ENCODE peak calls at places on chromosomes 4 and X, in four cellular contexts. V is K562, A is H1, L is GM12878. C is an unnamed sample.

GRCh38 chr4:113675731-113676707 is 85.5 kb downstream of the CAMK2D start:
- DNase-seq in A (no peak), V (no peak), L (no peak), C (no peak)

GRCh38 chr4:1448589-1449420 is 42.6 kb upstream of the NKX1-1 start:
- DNase-seq in A (peak; percentile 45), V (no peak), L (no peak), C (peak; percentile 13)

GRCh38 chrX:154298312-154298711 is 2.7 kb downstream of the TKTL1 start:
- DNase-seq in L (no peak), A (no peak), V (no peak), C (no peak)

GRCh38 chr4:161320377-161320776 is 843.4 kb downstream of the FSTL5 start:
- DNase-seq in L (no peak), A (no peak), V (peak; percentile 1), C (peak; percentile 2)

GRCh38 chr4:123599920-123600394 is 203.4 kb downstream of the SPRY1 start:
- DNase-seq in A (peak; percentile 51), V (peak; percentile 41), L (peak; percentile 85), C (peak; percentile 24)

GRCh38 chrX:135923353-135923752 is 29.8 kb downstream of the SAGE1 start:
- DNase-seq in L (no peak), V (no peak), A (peak; percentile 28), C (no peak)

GRCh38 chr4:6252051-6252450 is 17.6 kb upstream of the WFS1 start:
- DNase-seq in V (no peak), L (no peak), A (no peak), C (no peak)

GRCh38 chr4:26175905-26176304 is 144.9 kb upstream of the RBPJ start:
- DNase-seq in V (no peak), L (no peak), A (no peak), C (no peak)

GRCh38 chr4:170464614-170465197 is 374.9 kb upstream of the AADAT start:
- DNase-seq in L (no peak), A (peak; percentile 43), V (no peak), C (no peak)

DNA sequence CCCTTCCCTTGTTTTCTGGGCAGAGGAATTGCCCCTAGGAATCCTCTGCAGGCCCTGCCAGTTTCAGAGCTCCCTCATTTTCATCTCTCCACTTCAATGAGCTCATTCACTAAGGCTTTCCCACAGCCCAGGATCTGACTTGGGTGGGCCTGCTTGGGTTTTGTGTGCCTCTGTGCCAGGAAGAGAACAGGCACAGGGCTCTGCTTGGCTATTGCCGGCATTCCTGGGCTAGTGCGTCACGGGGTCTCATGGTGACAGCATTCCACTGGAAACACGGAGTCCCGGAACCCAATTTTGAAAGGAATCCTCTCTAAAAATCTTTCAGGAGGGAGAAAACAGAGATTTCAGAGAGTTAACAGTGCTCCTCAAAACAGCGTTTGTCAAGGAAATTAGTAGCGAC is 150.5 kb downstream of the VCX3A start:
- DNase-seq in V (no peak), L (no peak), A (no peak), C (no peak)
- TF ChIP-seq NRF1 in V (no peak), L (no peak), A (no peak), C (no peak)

GRCh38 chr4:88005086-88005485 is 2.3 kb upstream of the PKD2 start:
- DNase-seq in V (no peak), A (no peak), L (no peak), C (no peak)
- TF ChIP-seq NRF1 in V (no peak), A (no peak), L (no peak), C (no peak)

GRCh38 chr4:100588076-100588475 is 70.3 kb upstream of the EMCN start:
- DNase-seq in A (no peak), V (no peak), L (no peak), C (no peak)

GRCh38 chr4:100591156-100591876 is 73.5 kb upstream of the EMCN start:
- DNase-seq in V (no peak), L (no peak), A (no peak), C (no peak)

GRCh38 chr4:100593933-100594332 is 76.1 kb upstream of the EMCN start:
- DNase-seq in L (no peak), A (no peak), V (no peak), C (no peak)

DNA sequence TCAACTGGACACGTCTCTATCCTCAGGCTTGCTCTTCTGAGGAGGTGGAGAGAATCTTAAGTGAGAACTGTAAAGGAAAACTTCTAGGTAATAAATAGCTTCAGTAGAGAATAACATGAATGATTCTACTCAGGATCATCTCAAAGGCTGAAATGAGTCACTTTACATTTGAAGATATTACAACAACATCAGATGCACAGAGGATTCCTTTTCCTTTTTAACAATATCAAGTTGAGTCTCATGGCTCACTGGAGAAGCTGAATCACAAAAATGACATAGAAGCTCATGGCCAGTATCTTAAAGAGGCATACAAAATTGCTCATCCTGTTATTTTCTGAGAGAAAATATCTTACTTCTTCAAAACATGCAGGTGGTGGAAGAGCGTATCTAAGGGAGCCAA is 72.5 kb upstream of the EMCN start:
- DNase-seq in A (no peak), L (no peak), V (no peak), C (no peak)
- TF ChIP-seq NRF1 in A (no peak), L (no peak), V (no peak), C (no peak)

DNA sequence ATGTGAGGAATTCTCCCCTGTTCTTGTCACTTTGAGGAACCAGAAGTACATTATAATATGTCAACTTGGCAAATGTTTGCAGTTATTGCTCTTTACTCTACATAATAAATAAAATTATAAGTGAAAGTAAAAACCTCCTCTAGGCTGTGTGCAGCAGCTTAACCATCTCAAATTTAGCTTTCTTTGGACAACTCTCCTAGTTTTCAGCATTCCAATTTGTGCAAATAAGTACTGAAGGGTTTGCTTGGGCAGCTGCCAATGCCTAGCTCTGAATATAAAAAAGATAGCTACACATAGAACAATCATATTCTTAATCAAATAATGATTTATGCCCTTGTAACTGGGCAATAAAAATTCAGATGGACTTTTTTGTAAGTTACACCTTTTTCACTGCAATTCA is 82.5 kb downstream of the GASK1B start:
- DNase-seq in V (no peak), L (no peak), A (no peak), C (no peak)
- TF ChIP-seq NRF1 in V (no peak), L (no peak), A (no peak), C (no peak)

GRCh38 chrX:19585370-19586082 is 70.2 kb upstream of the MAP3K15 start:
- DNase-seq in L (no peak), A (no peak), V (no peak), C (no peak)
- TF ChIP-seq NRF1 in L (no peak), A (no peak), V (no peak), C (no peak)